ENCODE peak calls at places on chromosome 21, in four cellular contexts. F is IMR-90, R is body of pancreas, P is prostate gland. H is an unnamed sample.

GRCh38 chr21:38955495-38955894 is 149.8 kb downstream of the ETS2 start:
- DNase-seq in F (peak; percentile 77), R (no peak), P (no peak), H (no peak)

GRCh38 chr21:42191978-42192595 is 26.9 kb upstream of the ABCG1 start:
- DNase-seq in F (no peak), R (no peak), P (peak; percentile 22), H (no peak)

GRCh38 chr21:25903599-25903998 is 168.8 kb downstream of the GABPA start:
- DNase-seq in F (no peak), R (no peak), P (no peak), H (no peak)

GRCh38 chr21:27590271-27590670 is 623.4 kb upstream of the ADAMTS5 start:
- DNase-seq in F (no peak), R (no peak), P (no peak), H (no peak)

GRCh38 chr21:28754127-28754611 is 238.5 kb downstream of the LTN1 start:
- DNase-seq in F (peak; percentile 96), R (no peak), P (peak; percentile 31), H (no peak)

GRCh38 chr21:42962360-42963007 is 11.9 kb upstream of the PKNOX1 start:
- DNase-seq in F (no peak), R (no peak), P (no peak), H (no peak)

GRCh38 chr21:16330340-16331319 is 600.8 kb downstream of the USP25 start:
- DNase-seq in F (peak; percentile 75), R (no peak), P (peak; percentile 67), H (no peak)

GRCh38 chr21:39564200-39564599 is 48.5 kb upstream of the B3GALT5 start:
- DNase-seq in F (no peak), R (peak; percentile 75), P (no peak), H (no peak)

GRCh38 chr21:26814374-26814773 is 30.8 kb downstream of the ADAMTS1 start:
- DNase-seq in F (peak; percentile 61), R (no peak), P (no peak), H (no peak)

GRCh38 chr21:30831194-30831765 is 1.7 kb upstream of the KRTAP7-1 start:
- DNase-seq in F (no peak), R (peak; percentile 18), P (no peak), H (no peak)

GRCh38 chr21:25307489-25307888 is 299.8 kb downstream of the MRPL39 start:
- DNase-seq in F (peak; percentile 64), R (no peak), P (no peak), H (no peak)

GRCh38 chr21:42218836-42219605 is at the start of gene ABCG1:
- DNase-seq in F (peak; percentile 13), R (no peak), P (peak; percentile 67), H (peak; percentile 93)

GRCh38 chr21:29130234-29130993 is at the start of gene MAP3K7CL:
- DNase-seq in F (peak; percentile 100), R (peak; percentile 19), P (no peak), H (peak; percentile 69)

GRCh38 chr21:34596561-34597271 is 18.2 kb downstream of the RCAN1 start:
- DNase-seq in F (no peak), R (no peak), P (no peak), H (no peak)

GRCh38 chr21:15604424-15604823 is 125.4 kb upstream of the USP25 start:
- DNase-seq in F (peak; percentile 32), R (no peak), P (no peak), H (peak; percentile 28)

GRCh38 chr21:42277593-42277992 is 37.6 kb downstream of the TFF3 start:
- DNase-seq in F (peak; percentile 39), R (no peak), P (no peak), H (no peak)

GRCh38 chr21:28160378-28160777 is 832.3 kb downstream of the LTN1 start:
- DNase-seq in F (no peak), R (no peak), P (no peak), H (peak; percentile 28)

GRCh38 chr21:36990508-36991205 is 15.8 kb upstream of the RIPPLY3 start:
- DNase-seq in F (no peak), R (no peak), P (no peak), H (no peak)

GRCh38 chr21:36988536-36988935 is 18.0 kb upstream of the RIPPLY3 start:
- DNase-seq in F (no peak), R (no peak), P (no peak), H (peak; percentile 6)

GRCh38 chr21:36987845-36988244 is 18.7 kb upstream of the RIPPLY3 start:
- DNase-seq in F (no peak), R (no peak), P (no peak), H (no peak)

GRCh38 chr21:36992671-36993070 is 13.8 kb upstream of the RIPPLY3 start:
- DNase-seq in F (no peak), R (peak; percentile 26), P (no peak), H (no peak)

GRCh38 chr21:36989699-36990507 is 16.6 kb upstream of the RIPPLY3 start:
- DNase-seq in F (peak; percentile 90), R (peak; percentile 94), P (peak; percentile 88), H (peak; percentile 97)
- TF ChIP-seq POLR2A in F (no peak), R (peak; percentile 40), P (no peak), H (no peak)

GRCh38 chr21:46217511-46218196 is 10.9 kb downstream of the LSS start:
- DNase-seq in F (no peak), R (no peak), P (no peak), H (no peak)
- TF ChIP-seq POLR2A in F (no peak), R (no peak), P (no peak), H (no peak)

GRCh38 chr21:33403786-33404571 is 766 bp downstream of the IFNGR2 start:
- DNase-seq in F (peak; percentile 49), R (peak; percentile 58), P (peak; percentile 49), H (peak; percentile 50)
- TF ChIP-seq POLR2A in F (peak; percentile 52), R (no peak), P (peak; percentile 52), H (no peak)

GRCh38 chr21:36791150-36791549 is 92.2 kb downstream of the SIM2 start:
- DNase-seq in F (no peak), R (no peak), P (peak; percentile 48), H (peak; percentile 70)

GRCh38 chr21:36784942-36785341 is 86.0 kb downstream of the SIM2 start:
- DNase-seq in F (no peak), R (no peak), P (peak; percentile 32), H (no peak)

GRCh38 chr21:36790616-36791015 is 91.7 kb downstream of the SIM2 start:
- DNase-seq in F (peak; percentile 7), R (no peak), P (peak; percentile 69), H (no peak)

GRCh38 chr21:36785615-36786014 is 86.7 kb downstream of the SIM2 start:
- DNase-seq in F (peak; percentile 25), R (no peak), P (no peak), H (no peak)

DNA sequence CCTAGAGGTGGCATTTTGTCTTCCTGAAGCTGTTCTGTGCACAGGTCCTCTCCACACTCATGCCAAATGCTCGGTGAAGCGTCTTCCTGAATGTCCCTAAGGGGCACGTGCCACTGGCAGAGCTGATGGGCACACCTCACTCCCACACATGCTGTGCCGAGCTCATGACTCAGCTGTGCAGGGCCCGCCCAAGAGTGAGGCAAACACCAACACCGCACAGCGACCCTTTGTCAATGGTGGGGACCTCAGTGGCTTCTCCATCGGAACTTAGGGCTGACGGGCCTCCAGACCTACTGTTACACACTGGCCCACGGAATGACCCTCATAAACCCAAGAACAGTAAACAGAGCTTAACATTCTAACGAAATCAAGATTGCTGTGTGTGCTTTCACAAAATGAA is 89.2 kb downstream of the SIM2 start:
- DNase-seq in F (no peak), R (no peak), P (peak; percentile 72), H (peak; percentile 39)
- TF ChIP-seq POLR2A in F (no peak), R (no peak), P (no peak), H (no peak)

GRCh38 chr21:46092026-46092764 is 5.7 kb upstream of the COL6A2 start:
- DNase-seq in F (peak; percentile 99), R (peak; percentile 15), P (no peak), H (peak; percentile 77)
- TF ChIP-seq POLR2A in F (peak; percentile 76), R (no peak), P (no peak), H (no peak)

DNA sequence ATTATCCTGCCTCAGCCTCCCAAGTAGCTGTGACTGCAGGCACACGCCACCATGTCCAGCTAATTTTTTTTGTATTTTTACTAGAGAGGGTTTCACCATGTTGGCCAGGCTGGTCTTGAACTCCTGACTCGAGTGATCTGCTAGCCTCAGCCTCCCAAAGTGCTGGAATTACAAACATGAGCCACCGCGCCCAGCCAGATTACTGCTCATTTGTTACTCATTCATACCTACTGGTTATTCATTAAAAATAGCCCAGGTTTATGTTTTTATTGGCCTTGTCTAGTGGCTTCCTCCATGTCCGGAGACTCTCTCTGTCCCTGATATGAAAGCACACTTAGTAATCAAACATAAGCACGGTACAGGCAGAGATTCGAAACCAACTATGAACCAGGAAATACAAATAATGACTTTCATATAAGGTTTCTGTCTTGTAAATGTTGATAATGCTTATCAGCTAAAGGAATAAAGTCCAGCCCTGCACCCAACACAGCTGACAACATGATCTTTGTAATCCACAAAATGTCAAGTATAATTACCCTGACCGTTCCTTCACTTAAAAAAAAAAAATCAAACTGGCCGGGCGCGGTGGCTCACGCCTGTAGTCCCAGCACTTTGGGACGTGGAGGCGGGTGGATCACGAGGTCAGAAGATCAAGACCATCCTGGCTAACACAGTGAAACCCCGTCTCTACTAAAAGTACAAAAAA is 50.4 kb upstream of the CXADR start:
- DNase-seq in F (peak; percentile 42), R (peak; percentile 88), P (peak; percentile 43), H (no peak)
- TF ChIP-seq POLR2A in F (no peak), R (no peak), P (no peak), H (no peak)

DNA sequence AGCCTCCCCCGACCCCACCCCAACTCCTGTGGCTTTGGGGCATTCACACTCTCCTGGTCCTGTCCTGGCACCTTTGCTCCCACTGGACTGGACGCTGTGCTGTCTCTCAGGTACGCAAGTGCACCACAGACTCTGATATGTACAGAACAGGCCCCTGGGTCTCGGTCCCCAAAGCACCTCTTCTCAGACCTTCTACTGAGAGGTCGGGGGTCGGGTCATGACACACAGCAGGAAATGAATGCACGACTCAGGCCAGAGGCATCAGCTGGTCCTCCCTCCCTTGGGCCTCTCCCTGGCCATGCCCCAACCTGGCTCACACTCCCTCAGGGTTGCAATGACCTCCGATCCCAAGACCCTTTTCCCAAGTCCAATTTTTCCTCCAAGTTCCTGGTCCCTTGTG is 1.8 kb upstream of the KRTAP10-12 start:
- DNase-seq in F (no peak), R (no peak), P (peak; percentile 2), H (peak; percentile 68)
- TF ChIP-seq POLR2A in F (no peak), R (no peak), P (no peak), H (no peak)